ENCODE peak calls at places on chromosomes 13 and 19, in four cellular contexts. J is H9, H is trophoblast cell, O is H1. L is an unnamed sample. For H3K79me2 and H3K79me1, the result is how much of the 10 kb centered on the place peaks cover.

GRCh38 chr13:74683411-74683810 is 549.2 kb upstream of the KLF12 start:
- DNase-seq in H (no peak), O (no peak), J (no peak), L (peak)

GRCh38 chr13:26557393-26558073 is at the start of gene WASF3:
- DNase-seq in H (peak), O (peak), J (peak), L (peak)

GRCh38 chr13:50576156-50576555 is 267.3 kb downstream of the DLEU7 start:
- DNase-seq in H (no peak), J (no peak), O (no peak), L (no peak)

GRCh38 chr19:2239771-2240770 is 3.4 kb downstream of the SF3A2 start:
- DNase-seq in J (no peak), O (no peak), H (no peak), L (peak)

GRCh38 chr19:14972676-14973075 is 7.0 kb downstream of the SLC1A6 start:
- DNase-seq in J (no peak), H (no peak), O (no peak), L (no peak)

GRCh38 chr19:19597809-19598306 is 20.6 kb downstream of the PBX4 start:
- DNase-seq in H (no peak), O (no peak), J (no peak), L (no peak)

GRCh38 chr19:19461306-19461670 is 54.1 kb downstream of the TSSK6 start:
- DNase-seq in H (peak), O (no peak), J (no peak), L (peak)

GRCh38 chr19:8206147-8207087 is 2.8 kb upstream of the CERS4 start:
- DNase-seq in H (no peak), O (no peak), J (peak), L (peak)

GRCh38 chr13:92833071-92833470 is 393.5 kb upstream of the GPC6 start:
- DNase-seq in H (no peak), J (no peak), O (no peak), L (no peak)

DNA sequence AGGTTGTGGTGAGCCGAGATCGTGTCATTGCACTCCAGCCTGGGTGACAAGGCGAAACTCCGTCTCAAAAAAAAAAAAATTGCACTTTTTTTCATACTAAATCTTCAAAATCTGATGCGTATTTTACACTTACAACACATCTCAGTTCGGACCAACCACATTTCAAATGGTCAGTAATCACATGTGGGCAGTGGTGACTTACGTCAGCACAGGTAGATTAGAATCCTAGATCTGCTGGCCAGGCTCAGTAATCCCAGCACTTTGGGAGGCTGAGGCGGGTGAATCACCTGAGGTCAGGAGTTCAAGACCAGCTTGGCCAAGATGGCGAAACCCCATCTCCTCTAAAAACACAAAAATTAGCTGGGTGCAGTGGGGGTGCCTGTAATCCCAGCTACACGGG is 1.6 kb upstream of the FARSA start:
- DNase-seq in H (peak), J (no peak), O (no peak), L (no peak)
- H3K79me2 ChIP-seq in H (under half), J (under half), O (under half), L (under half)

GRCh38 chr19:47661571-47661970 is 51.7 kb upstream of the EHD2 start:
- DNase-seq in J (no peak), H (no peak), O (no peak), L (no peak)

GRCh38 chr19:47658431-47659383 is 49.8 kb downstream of the BICRA start:
- DNase-seq in O (no peak), H (no peak), J (no peak), L (no peak)

GRCh38 chr19:47661161-47661560 is 52.1 kb upstream of the EHD2 start:
- DNase-seq in H (no peak), J (no peak), O (no peak), L (no peak)

GRCh38 chr19:47660435-47660832 is 51.5 kb downstream of the BICRA start:
- DNase-seq in J (no peak), O (no peak), H (peak), L (no peak)

DNA sequence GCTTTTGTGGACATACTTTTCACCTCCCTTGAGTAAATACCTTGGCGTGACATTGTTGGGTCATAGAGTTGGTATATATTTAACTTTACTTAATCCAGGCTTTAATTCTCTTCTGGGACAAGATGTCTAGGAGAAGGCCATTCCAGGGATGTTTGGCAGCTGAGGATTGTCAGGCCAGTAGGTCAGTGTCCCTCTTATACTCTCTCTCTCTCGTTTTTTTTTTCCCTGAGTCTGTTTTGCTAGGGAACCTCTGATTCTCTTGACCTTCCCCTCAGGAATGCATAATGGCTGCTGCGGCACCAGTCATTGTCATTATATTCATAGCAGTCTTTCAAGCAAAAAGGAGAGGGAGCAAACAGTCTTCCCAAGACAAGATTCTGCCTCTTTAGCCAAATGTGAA is 48.8 kb downstream of the BICRA start:
- DNase-seq in H (no peak), J (no peak), O (no peak), L (peak)
- H3K79me1 ChIP-seq in H (under half), J (under half), O (under half), L (under half)

GRCh38 chr19:42281175-42282035 is 12.4 kb downstream of the CIC start:
- DNase-seq in H (no peak), J (peak), O (peak), L (peak)

GRCh38 chr19:42283248-42284065 is 14.4 kb downstream of the CIC start:
- DNase-seq in H (peak), O (peak), J (peak), L (peak)

GRCh38 chr19:42282810-42283247 is 13.8 kb downstream of the CIC start:
- DNase-seq in J (no peak), H (no peak), O (no peak), L (no peak)

GRCh38 chr19:42280761-42281174 is 11.7 kb downstream of the CIC start:
- DNase-seq in J (no peak), O (no peak), H (no peak), L (peak)

GRCh38 chr19:42282036-42282762 is 13.1 kb downstream of the CIC start:
- DNase-seq in J (no peak), H (no peak), O (peak), L (no peak)
- H3K79me2 ChIP-seq in J (under half), H (under half), O (under half), L (under half)

GRCh38 chr19:47819841-47820244 is 1.9 kb upstream of the CRX start:
- DNase-seq in O (no peak), H (no peak), J (peak), L (peak)

GRCh38 chr19:47826800-47827199 is 5.1 kb downstream of the CRX start:
- DNase-seq in H (no peak), J (no peak), O (no peak), L (no peak)

GRCh38 chr19:47820410-47820809 is 1.3 kb upstream of the CRX start:
- DNase-seq in H (no peak), J (no peak), O (no peak), L (no peak)

GRCh38 chr19:47824396-47824795 is 2.7 kb downstream of the CRX start:
- DNase-seq in O (no peak), H (no peak), J (peak), L (peak)

DNA sequence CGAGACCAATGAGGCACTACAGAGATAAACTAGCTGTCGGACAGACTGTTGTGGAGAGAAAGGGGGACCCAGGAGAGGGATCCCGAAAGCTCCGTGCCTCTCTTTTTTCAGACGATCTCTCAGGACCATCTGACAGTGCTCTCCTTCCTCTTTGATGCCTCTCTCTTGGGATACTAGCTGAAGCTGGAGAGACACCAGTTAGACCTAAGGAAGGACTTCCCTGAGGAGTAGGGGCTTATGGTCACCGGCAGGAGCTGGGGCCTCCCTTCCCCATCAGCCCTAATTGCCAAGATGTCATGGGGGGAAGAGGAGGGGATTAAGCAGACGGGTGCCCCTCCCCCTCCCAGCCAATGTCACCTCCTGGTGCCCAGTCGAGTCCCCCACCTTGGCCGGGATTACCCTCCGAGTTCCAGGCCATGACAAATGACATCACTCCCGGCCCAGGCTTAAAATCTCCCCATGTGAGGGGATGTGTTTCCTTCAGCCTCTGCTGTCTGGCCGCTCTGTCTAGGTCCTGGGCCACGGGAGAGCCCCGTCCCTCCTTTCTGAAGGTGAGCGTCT is at the start of gene CRX:
- DNase-seq in J (no peak), O (no peak), H (no peak), L (peak)
- H3K79me1 ChIP-seq in J (under half), O (under half), H (under half), L (under half)